ENCODE peak calls at places on chromosomes 2 and 18, in seven cellular contexts. D is frontal cortex; X is activated CD4-positive, alpha-beta T cell treated with anti-CD3 and anti-CD28 coated beads for 24 hours; K is caudate nucleus; W is Kasumi-1; T is LoVo; L is Daoy. Z is an unnamed sample.

GRCh38 chr2:121974919-121975654 is 219.6 kb downstream of the TSN start:
- DNase-seq in D (peak), K (peak), W (peak), X (no peak), L (peak), T (peak), Z (peak)

GRCh38 chr2:230254152-230254881 is 28.8 kb downstream of the SP140 start:
- DNase-seq in T (no peak), X (no peak), L (no peak), K (no peak), W (no peak), D (no peak), Z (no peak)

GRCh38 chr2:219707496-219708285 is 80.3 kb downstream of the SLC4A3 start:
- DNase-seq in W (no peak), D (no peak), X (no peak), T (no peak), L (peak), K (no peak), Z (peak)

GRCh38 chr2:47569658-47570398 is 166.9 kb downstream of the MSH2 start:
- DNase-seq in K (no peak), L (peak), T (no peak), X (peak), D (peak), W (no peak), Z (no peak)

GRCh38 chr2:42163444-42164045 is 5.6 kb upstream of the EML4 start:
- DNase-seq in D (no peak), L (no peak), K (no peak), W (no peak), T (no peak), X (no peak), Z (no peak)

GRCh38 chr2:9163306-9164111 is 43.1 kb upstream of the ASAP2 start:
- DNase-seq in K (no peak), L (no peak), W (no peak), T (no peak), X (no peak), D (no peak), Z (peak)

GRCh38 chr2:105387225-105387624 is 11.6 kb downstream of the FHL2 start:
- DNase-seq in D (no peak), T (no peak), L (no peak), W (no peak), X (no peak), K (no peak), Z (peak)

GRCh38 chr18:44777429-44778192 is 96.9 kb downstream of the SETBP1 start:
- DNase-seq in K (no peak), D (no peak), W (no peak), T (no peak), L (no peak), X (no peak), Z (no peak)

GRCh38 chr18:6609882-6610281 is 119.6 kb upstream of the ARHGAP28 start:
- DNase-seq in L (no peak), K (no peak), T (no peak), X (no peak), D (no peak), W (no peak), Z (no peak)

Z was measured in NCI-H226.